ENCODE peak calls at places on chromosomes 13 and 19, in nine cellular contexts. E is breast epithelium, N is kidney, R is neural progenitor cell, P is type B pancreatic cell, H is body of pancreas, X is GM20000, B is fibroblast of lung, J is lower leg skin. F is an unnamed sample.
A peak's percentile ranks its signal among the peaks of the same experiment; 100 is the strongest.

GRCh38 chr19:30799854-30800755 is 427.9 kb downstream of the ZNF536 start:
- DNase-seq in B (no peak), H (peak; percentile 33), R (peak; percentile 80), X (peak; percentile 26), P (peak; percentile 67), J (peak; percentile 86), N (no peak), E (no peak), F (no peak)

GRCh38 chr19:24054044-24054935 is 32.7 kb upstream of the ZNF254 start:
- DNase-seq in P (no peak), R (no peak), N (no peak), B (peak; percentile 74), H (no peak), E (no peak), J (no peak), X (no peak), F (no peak)

GRCh38 chr13:110813646-110814624 is 100.4 kb downstream of the ING1 start:
- DNase-seq in X (no peak), E (no peak), R (no peak), H (no peak), B (no peak), P (no peak), N (no peak), J (peak; percentile 71), F (no peak)

GRCh38 chr19:38697641-38698071 is 46.6 kb downstream of the CAPN12 start:
- DNase-seq in H (no peak), N (no peak), J (no peak), E (no peak), P (no peak), B (no peak), R (no peak), X (no peak), F (no peak)

GRCh38 chr13:100597253-100597652 is 8.7 kb upstream of the GGACT start:
- DNase-seq in J (no peak), E (no peak), X (no peak), R (no peak), N (no peak), B (no peak), H (no peak), P (no peak), F (no peak)

GRCh38 chr13:95745289-95745688 is 68.3 kb downstream of the DNAJC3 start:
- DNase-seq in R (peak; percentile 24), P (no peak), X (no peak), E (no peak), B (no peak), N (no peak), J (no peak), H (no peak), F (no peak)

GRCh38 chr13:23673354-23673753 is 103.1 kb downstream of the TNFRSF19 start:
- DNase-seq in P (no peak), R (no peak), B (peak; percentile 99), E (no peak), N (no peak), H (peak; percentile 24), J (no peak), X (no peak), F (no peak)

GRCh38 chr13:45119469-45119989 is 781 bp upstream of the GTF2F2 start:
- DNase-seq in B (peak; percentile 72), N (no peak), X (peak; percentile 43), H (peak; percentile 10), R (peak; percentile 18), E (no peak), P (no peak), J (no peak), F (no peak)

GRCh38 chr13:75704194-75704941 is 68.2 kb downstream of the LMO7 start:
- DNase-seq in R (no peak), B (peak; percentile 54), P (no peak), N (no peak), J (no peak), E (no peak), H (no peak), X (no peak), F (no peak)

GRCh38 chr13:42036711-42037110 is 11.7 kb upstream of the DGKH start:
- DNase-seq in B (no peak), H (no peak), X (no peak), R (no peak), N (no peak), E (no peak), J (no peak), P (no peak), F (no peak)

GRCh38 chr13:66329988-66330429 is 900.1 kb downstream of the PCDH9 start:
- DNase-seq in N (no peak), B (no peak), J (no peak), E (no peak), P (no peak), R (no peak), X (no peak), H (no peak), F (no peak)

GRCh38 chr13:81551036-81551435 is 1210.1 kb upstream of the SPRY2 start:
- DNase-seq in R (no peak), B (no peak), N (no peak), P (no peak), H (no peak), J (no peak), X (no peak), E (no peak), F (no peak)

GRCh38 chr13:75339635-75340374 is 142.2 kb downstream of the TBC1D4 start:
- DNase-seq in B (no peak), P (no peak), R (no peak), X (no peak), J (no peak), E (no peak), N (no peak), H (no peak), F (no peak)

GRCh38 chr13:113919761-113920160 is 54.1 kb downstream of the C13orf46 start:
- DNase-seq in N (no peak), E (no peak), R (no peak), P (no peak), H (no peak), X (no peak), B (no peak), J (peak; percentile 53), F (no peak)

GRCh38 chr19:46732966-46733692 is 12.7 kb upstream of the FKRP start:
- DNase-seq in B (peak; percentile 60), H (peak; percentile 71), E (no peak), J (no peak), N (no peak), X (no peak), P (no peak), R (no peak), F (peak; percentile 47)

GRCh38 chr13:39675904-39676303 is 20.4 kb downstream of the COG6 start:
- DNase-seq in B (no peak), J (no peak), X (no peak), H (no peak), P (no peak), E (no peak), N (no peak), R (no peak), F (no peak)

GRCh38 chr13:75153834-75154233 is 328.1 kb downstream of the TBC1D4 start:
- DNase-seq in J (no peak), H (no peak), X (no peak), B (peak; percentile 44), P (no peak), N (no peak), R (no peak), E (no peak), F (no peak)

GRCh38 chr13:57128909-57129308 is 11.8 kb upstream of the PRR20A start:
- DNase-seq in X (no peak), B (no peak), R (peak; percentile 17), J (no peak), P (no peak), E (no peak), H (no peak), N (no peak), F (no peak)

DNA sequence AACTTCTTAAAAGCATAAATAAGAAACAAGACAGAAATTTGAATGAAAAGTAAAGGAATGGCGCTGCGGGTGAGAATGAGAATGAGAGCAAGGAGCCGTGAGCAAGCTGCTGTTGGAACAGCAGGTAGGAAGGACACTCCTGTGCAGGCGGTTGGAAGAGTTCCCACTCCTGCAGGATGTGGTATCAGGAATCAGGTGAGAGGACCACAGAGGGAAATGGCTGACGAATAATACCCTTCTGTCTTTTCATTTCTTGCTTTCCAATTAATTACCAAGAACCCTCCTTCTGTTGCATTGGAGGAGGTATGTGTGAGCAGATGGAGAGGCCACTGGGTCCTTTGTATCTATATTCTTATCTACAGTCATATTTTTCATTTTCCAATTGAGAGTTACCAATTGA is 1504.2 kb downstream of the EFNB2 start:
- DNase-seq in R (no peak), J (no peak), P (no peak), X (no peak), N (no peak), E (no peak), H (no peak), B (no peak), F (no peak)
- TF ChIP-seq CTCF in R (no peak), J (no peak), P (no peak), X (no peak), N (no peak), E (no peak), H (no peak), B (no peak), F (no peak)

DNA sequence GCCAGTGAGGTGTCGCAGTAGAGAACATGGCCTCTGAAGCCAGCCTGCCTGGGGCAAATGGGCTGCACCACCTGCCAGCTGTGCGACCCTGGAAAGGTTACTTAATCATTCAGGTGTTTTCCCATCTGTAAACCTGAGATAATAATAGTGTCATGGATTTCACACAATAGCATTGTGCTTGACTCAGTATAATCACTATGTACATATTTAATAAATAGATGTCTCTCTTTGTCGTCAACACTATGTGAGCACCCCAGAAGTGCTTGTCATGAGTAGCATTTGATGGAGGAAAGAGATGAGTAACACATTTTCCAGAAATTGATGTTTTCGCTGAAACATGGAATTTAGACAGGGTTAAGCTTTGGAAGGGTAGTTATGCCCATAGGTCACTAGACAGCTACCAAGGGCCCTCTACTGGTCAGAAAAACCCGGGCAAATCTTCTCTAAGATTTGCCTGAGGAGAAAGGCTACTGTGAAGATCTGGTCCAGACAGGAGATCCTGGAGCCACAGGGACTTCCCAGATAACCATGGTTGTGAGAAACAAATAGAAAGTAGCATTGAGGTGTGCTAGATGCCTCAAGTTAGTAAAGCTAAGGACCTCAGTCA is 9.5 kb upstream of the MBNL2 start:
- DNase-seq in B (peak; percentile 64), E (no peak), P (no peak), X (no peak), J (no peak), H (peak; percentile 48), N (no peak), R (no peak), F (no peak)
- TF ChIP-seq CTCF in B (peak; percentile 83), E (peak; percentile 36), P (peak; percentile 43), X (peak; percentile 50), J (no peak), H (peak; percentile 33), N (peak; percentile 36), R (peak; percentile 47), F (no peak)

GRCh38 chr19:29745253-29745652 is 30.2 kb upstream of the C19orf12 start:
- DNase-seq in H (no peak), P (no peak), E (no peak), R (peak; percentile 48), J (no peak), B (no peak), N (peak; percentile 37), X (no peak), F (no peak)
- TF ChIP-seq CTCF in H (no peak), P (peak; percentile 61), E (no peak), R (peak; percentile 55), J (no peak), B (no peak), N (no peak), X (no peak), F (no peak)

DNA sequence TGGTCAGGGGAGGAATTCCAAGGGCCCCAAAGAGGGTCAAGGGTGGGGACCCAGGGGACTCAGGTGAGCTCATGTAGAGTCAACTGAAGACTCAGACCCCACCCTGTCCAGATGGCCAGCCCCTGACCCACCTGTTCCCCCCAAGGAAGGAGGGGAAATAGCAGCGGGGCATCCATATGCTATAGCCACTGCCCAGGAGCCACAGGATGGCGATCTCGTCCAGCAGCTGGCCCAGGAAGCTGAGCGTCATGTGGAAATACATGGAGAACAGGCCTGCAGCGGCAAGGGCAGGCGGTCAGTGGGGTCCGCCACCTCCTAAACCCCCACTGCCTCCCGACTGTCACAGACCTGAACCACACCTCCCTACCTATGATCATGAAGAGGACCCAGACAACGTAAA is 21.4 kb downstream of the ACER1 start:
- DNase-seq in X (no peak), H (no peak), B (no peak), J (no peak), N (peak; percentile 25), E (no peak), R (no peak), P (no peak), F (no peak)
- TF ChIP-seq CTCF in X (no peak), H (no peak), B (no peak), J (no peak), N (no peak), E (no peak), R (peak; percentile 17), P (no peak), F (no peak)

F was measured in ascending aorta.